ENCODE peak calls at places on chromosomes 1 and 21, in nine cellular contexts. Z is brain microvascular endothelial cell, X is neural progenitor cell, R is HCT116, Y is prostate gland, W is mammary epithelial cell, T is IMR-90, U is heart right ventricle, M is HepG2. I is an unnamed sample. For H3K36me3, the result is how much of the 10 kb centered on the place peaks cover.

GRCh38 chr1:67687649-67688048 is 2.6 kb downstream of the GADD45A start:
- DNase-seq in Z (peak), X (no peak), R (no peak), Y (no peak), W (peak), T (peak), U (no peak), M (peak), I (no peak)

GRCh38 chr1:247906504-247907047 is 11.2 kb downstream of the OR2W3 start:
- DNase-seq in Z (no peak), X (no peak), R (no peak), Y (no peak), W (peak), T (peak), U (no peak), M (no peak), I (peak)

GRCh38 chr1:157580179-157580827 is 17.6 kb downstream of the FCRL4 start:
- DNase-seq in Z (peak), X (peak), R (peak), Y (no peak), W (peak), T (peak), U (peak), M (peak), I (peak)

GRCh38 chr1:167126811-167127210 is 32.9 kb downstream of the STYXL2 start:
- DNase-seq in Z (no peak), X (no peak), R (no peak), Y (no peak), W (no peak), T (no peak), U (no peak), M (no peak), I (peak)

GRCh38 chr1:20349561-20349960 is 58.9 kb downstream of the VWA5B1 start:
- DNase-seq in Z (no peak), X (no peak), R (no peak), Y (no peak), W (no peak), T (no peak), U (no peak), M (no peak), I (peak)

GRCh38 chr1:168089326-168089978 is 47.3 kb downstream of the GPR161 start:
- DNase-seq in Z (no peak), X (no peak), R (no peak), Y (no peak), W (no peak), T (no peak), U (no peak), M (no peak), I (peak)

GRCh38 chr1:62417351-62417999 is 19.4 kb upstream of the USP1 start:
- DNase-seq in Z (no peak), X (no peak), R (no peak), Y (no peak), W (no peak), T (peak), U (no peak), M (no peak), I (no peak)

GRCh38 chr21:32411366-32412161 is 942 bp upstream of the EVA1C start:
- DNase-seq in Z (no peak), X (peak), R (no peak), Y (peak), W (peak), T (peak), U (peak), M (no peak), I (peak)

GRCh38 chr21:34219334-34220020 is 144.3 kb upstream of the KCNE2 start:
- DNase-seq in Z (no peak), X (no peak), R (no peak), Y (no peak), W (no peak), T (no peak), U (no peak), M (no peak), I (no peak)

GRCh38 chr1:230077436-230078221 is 10.6 kb downstream of the GALNT2 start:
- DNase-seq in Z (peak), X (no peak), R (no peak), Y (no peak), W (no peak), T (peak), U (no peak), M (no peak), I (peak)

GRCh38 chr1:91736146-91736998 is 149.6 kb downstream of the TGFBR3 start:
- DNase-seq in Z (no peak), X (no peak), R (no peak), Y (no peak), W (no peak), T (peak), U (no peak), M (peak), I (no peak)

GRCh38 chr1:231194843-231195516 is 33.1 kb downstream of the TRIM67 start:
- DNase-seq in Z (no peak), X (no peak), R (no peak), Y (no peak), W (no peak), T (no peak), U (no peak), M (peak), I (no peak)

GRCh38 chr1:205470131-205470530 is 14.3 kb upstream of the BLACAT1 start:
- DNase-seq in Z (no peak), X (no peak), R (no peak), Y (no peak), W (no peak), T (no peak), U (no peak), M (no peak), I (no peak)

GRCh38 chr1:24771574-24771973 is 26.3 kb downstream of the CLIC4 start:
- DNase-seq in Z (no peak), X (no peak), R (no peak), Y (no peak), W (no peak), T (no peak), U (no peak), M (no peak), I (no peak)

GRCh38 chr1:160346953-160347352 is 3.8 kb downstream of the NCSTN start:
- DNase-seq in Z (no peak), X (no peak), R (no peak), Y (no peak), W (no peak), T (no peak), U (no peak), M (no peak), I (no peak)

GRCh38 chr1:226181996-226182714 is 4.4 kb downstream of the ACBD3 start:
- DNase-seq in Z (peak), X (peak), R (peak), Y (no peak), W (peak), T (peak), U (peak), M (peak), I (peak)

GRCh38 chr1:201119206-201119814 is 7.1 kb upstream of the CACNA1S start:
- DNase-seq in Z (peak), X (peak), R (peak), Y (no peak), W (no peak), T (peak), U (no peak), M (peak), I (peak)

GRCh38 chr1:26094677-26095383 is 16.8 kb upstream of the PDIK1L start:
- DNase-seq in Z (no peak), X (peak), R (no peak), Y (no peak), W (no peak), T (no peak), U (peak), M (no peak), I (peak)

GRCh38 chr1:112397051-112397471 is 1.0 kb downstream of the CTTNBP2NL start:
- DNase-seq in Z (no peak), X (no peak), R (no peak), Y (no peak), W (no peak), T (no peak), U (no peak), M (no peak), I (no peak)

GRCh38 chr1:43366601-43367025 is 1.2 kb downstream of the ELOVL1 start:
- DNase-seq in Z (no peak), X (peak), R (no peak), Y (no peak), W (peak), T (no peak), U (no peak), M (no peak), I (peak)

GRCh38 chr1:20729155-20729931 is 3.2 kb downstream of the SH2D5 start:
- DNase-seq in Z (no peak), X (no peak), R (no peak), Y (no peak), W (no peak), T (no peak), U (no peak), M (no peak), I (peak)

GRCh38 chr1:62689524-62689923 is 1.3 kb upstream of the DOCK7 start:
- DNase-seq in Z (peak), X (no peak), R (peak), Y (no peak), W (peak), T (peak), U (no peak), M (peak), I (peak)

GRCh38 chr21:43325968-43326367 is 101.0 kb downstream of the SIK1 start:
- DNase-seq in Z (no peak), X (no peak), R (no peak), Y (no peak), W (no peak), T (no peak), U (no peak), M (no peak), I (no peak)

GRCh38 chr1:161082996-161083742 is 6.2 kb downstream of the NECTIN4 start:
- DNase-seq in Z (peak), X (no peak), R (peak), Y (peak), W (peak), T (peak), U (no peak), M (peak), I (peak)

GRCh38 chr1:109443476-109443875 is 17.2 kb upstream of the PSMA5 start:
- DNase-seq in Z (no peak), X (no peak), R (no peak), Y (no peak), W (no peak), T (no peak), U (no peak), M (no peak), I (no peak)

GRCh38 chr1:47554082-47554481 is 116.2 kb downstream of the FOXD2 start:
- DNase-seq in Z (no peak), X (no peak), R (no peak), Y (no peak), W (no peak), T (no peak), U (no peak), M (no peak), I (no peak)

GRCh38 chr1:221862971-221863370 is 121.1 kb upstream of the DUSP10 start:
- DNase-seq in Z (no peak), X (no peak), R (no peak), Y (no peak), W (no peak), T (no peak), U (no peak), M (no peak), I (no peak)

GRCh38 chr21:37281993-37282392 is 14.9 kb upstream of the VPS26C start:
- DNase-seq in Z (no peak), X (peak), R (no peak), Y (peak), W (no peak), T (no peak), U (no peak), M (no peak), I (no peak)

GRCh38 chr1:86833461-86834215 is 80.3 kb downstream of the SELENOF start:
- DNase-seq in Z (peak), X (peak), R (peak), Y (peak), W (peak), T (peak), U (peak), M (peak), I (peak)

GRCh38 chr1:143698016-143698415 is 273.8 kb downstream of the FAM72C start:
- DNase-seq in Z (no peak), X (no peak), R (peak), Y (no peak), W (no peak), T (no peak), U (peak), M (peak), I (no peak)

GRCh38 chr1:185644531-185644930 is 89.7 kb upstream of the HMCN1 start:
- DNase-seq in Z (no peak), X (no peak), R (no peak), Y (no peak), W (peak), T (no peak), U (no peak), M (no peak), I (no peak)

GRCh38 chr1:167722152-167722869 is 529 bp downstream of the MPZL1 start:
- DNase-seq in Z (peak), X (peak), R (no peak), Y (peak), W (peak), T (peak), U (peak), M (peak), I (peak)

GRCh38 chr1:184110253-184111204 is 59.0 kb downstream of the TSEN15 start:
- DNase-seq in Z (no peak), X (no peak), R (no peak), Y (no peak), W (no peak), T (no peak), U (no peak), M (no peak), I (peak)

GRCh38 chr1:38041941-38042834 is 4.4 kb downstream of the POU3F1 start:
- DNase-seq in Z (no peak), X (peak), R (no peak), Y (no peak), W (no peak), T (no peak), U (no peak), M (no peak), I (peak)

GRCh38 chr1:246971969-246972368 is 35.9 kb downstream of the ZNF695 start:
- DNase-seq in Z (no peak), X (no peak), R (no peak), Y (no peak), W (no peak), T (no peak), U (no peak), M (no peak), I (no peak)

GRCh38 chr1:54122131-54122751 is 30.6 kb downstream of the CDCP2 start:
- DNase-seq in Z (no peak), X (no peak), R (no peak), Y (no peak), W (no peak), T (no peak), U (no peak), M (no peak), I (peak)

GRCh38 chr1:247421074-247421473 is 5.1 kb downstream of the NLRP3 start:
- DNase-seq in Z (no peak), X (no peak), R (no peak), Y (no peak), W (peak), T (no peak), U (no peak), M (no peak), I (peak)

GRCh38 chr21:43012596-43012995 is 38.2 kb downstream of the PKNOX1 start:
- DNase-seq in Z (no peak), X (no peak), R (no peak), Y (no peak), W (peak), T (peak), U (no peak), M (no peak), I (no peak)

GRCh38 chr21:45836694-45837670 is 144.6 kb upstream of the COL6A1 start:
- DNase-seq in Z (no peak), X (peak), R (no peak), Y (no peak), W (no peak), T (no peak), U (no peak), M (no peak), I (no peak)

GRCh38 chr1:243409284-243409683 is 153.4 kb downstream of the SDCCAG8 start:
- DNase-seq in Z (no peak), X (no peak), R (no peak), Y (no peak), W (no peak), T (no peak), U (no peak), M (peak), I (no peak)

GRCh38 chr1:243407284-243408018 is 151.6 kb downstream of the SDCCAG8 start:
- DNase-seq in Z (no peak), X (no peak), R (no peak), Y (no peak), W (peak), T (peak), U (no peak), M (no peak), I (peak)

GRCh38 chr1:243413431-243414151 is 157.8 kb downstream of the SDCCAG8 start:
- DNase-seq in Z (no peak), X (no peak), R (no peak), Y (no peak), W (no peak), T (no peak), U (no peak), M (no peak), I (no peak)

GRCh38 chr1:243411472-243411871 is 155.6 kb downstream of the SDCCAG8 start:
- DNase-seq in Z (no peak), X (no peak), R (no peak), Y (peak), W (no peak), T (no peak), U (no peak), M (no peak), I (no peak)

GRCh38 chr1:243408479-243408878 is 152.6 kb downstream of the SDCCAG8 start:
- DNase-seq in Z (no peak), X (no peak), R (no peak), Y (no peak), W (no peak), T (no peak), U (no peak), M (no peak), I (no peak)
- H3K36me3 ChIP-seq in Z (under half), X (under half), R (under half), Y (under half), W (under half), T (under half), U (under half), M (under half), I (under half)

GRCh38 chr1:193749868-193750267 is 563.5 kb upstream of the B3GALT2 start:
- DNase-seq in Z (no peak), X (no peak), R (no peak), Y (no peak), W (no peak), T (no peak), U (no peak), M (no peak), I (no peak)

GRCh38 chr1:193755441-193755840 is 569.0 kb upstream of the B3GALT2 start:
- DNase-seq in Z (no peak), X (no peak), R (no peak), Y (no peak), W (no peak), T (no peak), U (no peak), M (no peak), I (no peak)

GRCh38 chr1:193753038-193753756 is 566.8 kb upstream of the B3GALT2 start:
- DNase-seq in Z (no peak), X (no peak), R (no peak), Y (no peak), W (no peak), T (no peak), U (no peak), M (no peak), I (no peak)

GRCh38 chr1:193754732-193755427 is 568.5 kb upstream of the B3GALT2 start:
- DNase-seq in Z (no peak), X (no peak), R (peak), Y (no peak), W (no peak), T (no peak), U (no peak), M (no peak), I (no peak)
- TF ChIP-seq CTCF in Z (peak), X (peak), R (peak), Y (no peak), W (peak), T (no peak), U (no peak), M (no peak), I (no peak)

GRCh38 chr1:107570768-107571167 is 394.2 kb downstream of the VAV3 start:
- DNase-seq in Z (no peak), X (no peak), R (no peak), Y (no peak), W (no peak), T (no peak), U (no peak), M (no peak), I (peak)

GRCh38 chr1:107575226-107575625 is 389.8 kb downstream of the VAV3 start:
- DNase-seq in Z (no peak), X (no peak), R (no peak), Y (no peak), W (no peak), T (no peak), U (no peak), M (no peak), I (no peak)

GRCh38 chr1:107572674-107573205 is 392.2 kb downstream of the VAV3 start:
- DNase-seq in Z (no peak), X (no peak), R (no peak), Y (peak), W (peak), T (peak), U (no peak), M (no peak), I (peak)

GRCh38 chr1:107574044-107574443 is 390.9 kb downstream of the VAV3 start:
- DNase-seq in Z (no peak), X (no peak), R (no peak), Y (no peak), W (no peak), T (no peak), U (no peak), M (no peak), I (no peak)
- H3K36me3 ChIP-seq in Z (under half), X (under half), R (under half), Y (under half), W (under half), T (under half), U (under half), M (under half), I (under half)

GRCh38 chr1:17629460-17629859 is 90.0 kb downstream of the ARHGEF10L start:
- DNase-seq in Z (no peak), X (peak), R (no peak), Y (no peak), W (no peak), T (no peak), U (no peak), M (no peak), I (no peak)
- TF ChIP-seq CTCF in Z (peak), X (peak), R (peak), Y (no peak), W (no peak), T (peak), U (no peak), M (peak), I (peak)

DNA sequence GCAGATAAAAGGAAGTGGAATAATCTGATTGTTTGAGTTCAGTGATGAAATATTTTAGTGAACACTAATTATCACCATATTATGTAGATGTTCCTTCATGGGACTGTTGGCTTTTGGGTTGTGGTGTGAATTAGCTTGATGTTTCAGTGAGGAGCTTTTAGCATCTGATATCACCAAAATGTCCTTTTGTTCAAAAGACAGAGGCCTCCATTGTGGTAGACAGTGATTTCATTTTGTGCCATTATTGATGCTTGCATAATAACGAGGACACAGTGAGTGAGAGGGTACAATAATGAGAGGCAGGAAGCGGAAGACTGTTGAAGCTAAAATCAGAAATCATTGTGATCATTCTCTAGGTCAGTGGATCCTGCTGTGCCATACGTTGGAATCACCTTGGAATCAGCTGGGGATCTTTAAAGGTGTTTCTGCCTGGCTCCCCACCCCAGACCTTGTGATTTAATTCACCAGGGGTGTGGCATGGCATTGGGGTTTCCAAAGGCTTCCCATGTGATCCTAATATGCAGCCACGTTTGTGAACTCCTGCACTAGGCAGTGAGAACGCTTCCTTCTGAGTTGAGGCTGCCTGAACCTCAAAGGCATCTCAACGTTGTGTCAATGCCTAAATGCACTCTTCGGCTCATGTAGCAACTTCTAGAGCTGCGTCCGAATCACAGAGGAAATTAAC is 82.1 kb upstream of the KIF1B start:
- DNase-seq in Z (no peak), X (no peak), R (no peak), Y (no peak), W (no peak), T (no peak), U (no peak), M (no peak), I (no peak)
- H3K36me3 ChIP-seq in Z (under half), X (under half), R (under half), Y (under half), W (under half), T (under half), U (under half), M (under half), I (under half)

I was measured in osteoblast.